ENCODE peak calls at places on chromosomes 6 and 20, in seven cellular contexts. R, A, D, U, J, Y and B are unnamed samples.

GRCh38 chr6:39929039-39929732 is 5.1 kb downstream of the MOCS1 start:
- DNase-seq in A (no peak), U (no peak), Y (no peak), D (no peak), J (no peak), R (no peak), B (no peak)

GRCh38 chr6:143529095-143529494 is 17.6 kb upstream of the FUCA2 start:
- DNase-seq in J (no peak), D (no peak), A (peak), U (no peak), R (no peak), Y (no peak), B (no peak)

GRCh38 chr20:33348136-33348937 is 53.0 kb downstream of the CDK5RAP1 start:
- DNase-seq in D (no peak), U (no peak), J (no peak), R (no peak), Y (no peak), A (no peak), B (no peak)

GRCh38 chr6:45727228-45727627 is 288.4 kb downstream of the CLIC5 start:
- DNase-seq in D (no peak), A (no peak), J (no peak), R (no peak), U (no peak), Y (no peak), B (no peak)

GRCh38 chr6:141521440-141521839 is 611.3 kb upstream of the GJE1 start:
- DNase-seq in J (no peak), U (no peak), R (no peak), D (no peak), Y (no peak), A (no peak), B (no peak)

GRCh38 chr6:34150766-34151165 is 4.9 kb upstream of the GRM4 start:
- DNase-seq in J (no peak), Y (no peak), A (peak), U (no peak), R (no peak), D (no peak), B (no peak)

GRCh38 chr6:170098428-170099170 is 192.3 kb downstream of the DLL1 start:
- DNase-seq in U (no peak), R (no peak), Y (no peak), A (no peak), J (no peak), D (no peak), B (no peak)

GRCh38 chr6:164749126-164749758 is 560.2 kb downstream of the C6orf118 start:
- DNase-seq in R (no peak), J (no peak), D (no peak), A (peak), Y (no peak), U (no peak), B (no peak)

GRCh38 chr6:83065511-83066192 is at the start of gene UBE3D:
- DNase-seq in J (peak), D (peak), R (no peak), Y (peak), A (peak), U (peak), B (peak)

GRCh38 chr20:25525857-25526256 is 59.5 kb downstream of the NINL start:
- DNase-seq in R (no peak), D (no peak), U (no peak), J (no peak), Y (peak), A (no peak), B (no peak)

GRCh38 chr6:105596284-105596755 is 193.4 kb upstream of the PREP start:
- DNase-seq in Y (no peak), U (no peak), D (no peak), R (no peak), A (no peak), J (no peak), B (peak)

GRCh38 chr6:132964101-132964867 is 149.9 kb downstream of the RPS12 start:
- DNase-seq in J (no peak), U (no peak), D (peak), R (no peak), Y (peak), A (peak), B (no peak)

GRCh38 chr20:37396520-37397075 is 50.7 kb downstream of the SRC start:
- DNase-seq in J (peak), D (peak), Y (no peak), R (no peak), A (peak), U (no peak), B (no peak)

GRCh38 chr20:61753196-61753942 is 312.3 kb downstream of the TAF4 start:
- DNase-seq in Y (no peak), R (no peak), A (no peak), D (no peak), U (no peak), J (no peak), B (no peak)

GRCh38 chr20:63967330-63968135 is 2.2 kb downstream of the ZNF512B start:
- DNase-seq in D (no peak), U (no peak), A (no peak), J (no peak), R (no peak), Y (no peak), B (no peak)

GRCh38 chr6:47592466-47592865 is 105.9 kb upstream of the ADGRF4 start:
- DNase-seq in A (no peak), J (no peak), R (no peak), Y (no peak), D (no peak), U (no peak), B (no peak)

GRCh38 chr6:114053791-114054190 is 82.8 kb upstream of the HDAC2 start:
- DNase-seq in U (no peak), R (no peak), J (no peak), D (no peak), Y (no peak), A (no peak), B (no peak)
- TF ChIP-seq JUND in U (no peak), R (no peak), J (no peak), D (no peak), Y (no peak), A (no peak), B (no peak)

DNA sequence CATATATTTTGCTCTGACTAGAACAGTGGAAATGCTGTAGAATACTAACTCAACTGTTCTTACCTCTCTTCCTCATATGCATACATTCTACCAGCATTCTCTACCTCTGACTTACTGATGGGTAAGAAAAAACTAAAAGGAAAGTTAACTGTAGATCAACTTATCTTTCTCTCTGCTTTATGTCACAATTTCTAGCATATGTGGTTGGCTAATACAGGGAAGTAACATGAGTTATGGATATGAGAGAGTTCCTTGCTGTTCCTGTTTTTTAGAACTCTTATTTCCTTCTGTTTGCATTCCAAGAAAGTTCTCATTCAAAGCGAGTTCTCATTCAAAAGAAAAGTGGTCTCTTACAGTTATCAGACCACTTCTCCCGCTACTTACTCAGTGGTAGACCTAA is 226.8 kb upstream of the SGK1 start:
- DNase-seq in D (no peak), Y (no peak), R (no peak), A (no peak), J (no peak), U (no peak), B (no peak)
- TF ChIP-seq JUND in D (no peak), Y (no peak), R (no peak), A (no peak), J (no peak), U (no peak), B (no peak)

GRCh38 chr6:4368649-4369048 is 233.3 kb upstream of the ECI2 start:
- DNase-seq in A (no peak), D (no peak), J (no peak), U (no peak), R (no peak), Y (no peak), B (no peak)

GRCh38 chr6:4371207-4371921 is 236.0 kb upstream of the ECI2 start:
- DNase-seq in Y (no peak), D (peak), J (no peak), R (no peak), A (no peak), U (no peak), B (no peak)

GRCh38 chr6:4370066-4370465 is 234.7 kb upstream of the ECI2 start:
- DNase-seq in D (no peak), U (peak), R (no peak), Y (no peak), J (no peak), A (no peak), B (no peak)

GRCh38 chr6:4367643-4368042 is 232.3 kb upstream of the ECI2 start:
- DNase-seq in A (no peak), U (no peak), Y (no peak), J (no peak), D (no peak), R (no peak), B (no peak)

DNA sequence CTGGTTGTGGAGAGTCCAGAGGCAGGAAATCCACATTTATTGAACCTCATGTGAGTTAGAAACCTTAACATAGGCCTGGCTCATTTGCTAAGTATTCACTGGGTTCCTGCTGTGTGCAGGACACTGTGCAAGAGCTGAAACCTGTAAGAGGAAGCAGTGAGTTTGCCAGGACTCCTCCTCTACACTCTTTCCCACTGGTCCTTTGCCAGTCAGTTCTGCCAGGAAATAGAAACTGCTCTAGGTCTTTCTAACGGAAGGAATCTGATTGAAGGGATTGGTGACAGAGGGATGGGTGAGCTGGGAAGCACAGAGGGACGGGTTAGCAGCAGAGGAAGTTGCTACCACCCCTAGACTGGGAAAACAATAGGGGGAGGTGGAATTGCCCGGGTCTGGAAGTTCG is 234.2 kb upstream of the ECI2 start:
- DNase-seq in D (no peak), J (no peak), U (no peak), A (no peak), R (no peak), Y (no peak), B (peak)
- TF ChIP-seq JUND in D (no peak), J (no peak), U (no peak), A (no peak), R (no peak), Y (no peak), B (no peak)

GRCh38 chr6:135871296-135871695 is 19.8 kb downstream of the PDE7B start:
- DNase-seq in A (no peak), D (no peak), U (no peak), R (no peak), J (no peak), Y (no peak), B (no peak)
- TF ChIP-seq JUND in A (no peak), D (no peak), U (no peak), R (no peak), J (no peak), Y (no peak), B (no peak)

DNA sequence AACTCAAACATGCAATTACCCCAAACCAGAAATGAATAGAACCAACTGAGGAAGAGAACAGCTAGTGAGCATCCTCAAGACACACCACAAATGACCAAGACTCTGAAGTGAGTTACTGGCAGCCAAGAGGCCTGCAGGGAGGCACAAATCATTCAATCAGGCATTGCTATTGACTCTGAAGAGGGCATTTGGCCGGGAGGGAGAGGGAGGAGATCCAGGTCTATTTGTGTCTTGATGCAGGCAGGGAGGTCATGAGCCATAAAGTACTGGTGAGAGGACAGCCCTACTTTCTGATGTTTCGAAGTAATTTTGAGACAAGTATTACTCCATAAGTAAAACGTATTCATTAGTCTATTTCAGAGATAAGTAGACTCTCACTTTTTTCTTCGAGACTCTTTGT is 257.7 kb downstream of the BCKDHB start:
- DNase-seq in U (no peak), R (no peak), A (no peak), Y (no peak), J (no peak), D (no peak), B (no peak)
- TF ChIP-seq JUND in U (no peak), R (no peak), A (no peak), Y (no peak), J (no peak), D (no peak), B (no peak)

GRCh38 chr6:130583268-130583667 is 217.5 kb downstream of the TMEM200A start:
- DNase-seq in J (no peak), D (no peak), U (no peak), R (no peak), Y (no peak), A (no peak), B (peak)

GRCh38 chr6:130587778-130588520 is 222.1 kb downstream of the TMEM200A start:
- DNase-seq in U (no peak), J (no peak), R (no peak), D (no peak), A (no peak), Y (no peak), B (no peak)

GRCh38 chr6:130585587-130585986 is 219.8 kb downstream of the TMEM200A start:
- DNase-seq in R (no peak), A (no peak), U (no peak), J (no peak), D (no peak), Y (no peak), B (no peak)
- TF ChIP-seq JUND in R (no peak), A (no peak), U (no peak), J (no peak), D (no peak), Y (no peak), B (no peak)

GRCh38 chr20:35018578-35019371 is 63.1 kb downstream of the MYH7B start:
- DNase-seq in Y (no peak), J (no peak), A (no peak), D (no peak), R (no peak), U (no peak), B (no peak)
- TF ChIP-seq JUND in Y (no peak), J (no peak), A (no peak), D (no peak), R (no peak), U (no peak), B (no peak)

GRCh38 chr6:41644297-41644879 is 6.1 kb downstream of the MDFI start:
- DNase-seq in Y (peak), A (no peak), J (no peak), R (no peak), D (no peak), U (no peak), B (no peak)
- TF ChIP-seq JUND in Y (no peak), A (no peak), J (no peak), R (no peak), D (no peak), U (no peak), B (no peak)